ENCODE peak calls at places on chromosomes 12 and 14, in nine cellular contexts. C is stimulated activated CD4-positive, alpha-beta T cell treated with anti-CD3 and anti-CD28 coated beads, TNF-alpha, amount 100 ng/mL, for 1 hour; N is astrocyte; J is fibroblast of the conjunctiva; P is NCI-H1105; W is T-helper 1 cell; F is gastrocnemius medialis; X is neuronal stem cell; H is cerebellar nuclear complex. Q is an unnamed sample.

GRCh38 chr14:71686677-71687076 is 245.6 kb upstream of the RGS6 start:
- DNase-seq in C (no peak), N (peak; percentile 86), J (no peak), P (no peak), W (no peak), F (no peak), X (no peak), H (no peak), Q (no peak)

GRCh38 chr12:31859232-31859977 is 99.8 kb upstream of the RESF1 start:
- DNase-seq in C (no peak), N (no peak), J (no peak), P (no peak), W (no peak), F (no peak), X (no peak), H (no peak), Q (no peak)

GRCh38 chr14:32986791-32987545 is 48.3 kb downstream of the NPAS3 start:
- DNase-seq in C (no peak), N (peak; percentile 89), J (peak; percentile 5), P (no peak), W (no peak), F (no peak), X (peak; percentile 52), H (no peak), Q (no peak)

GRCh38 chr12:131388164-131388795 is 322.6 kb upstream of the SFSWAP start:
- DNase-seq in C (no peak), N (no peak), J (no peak), P (peak; percentile 56), W (no peak), F (no peak), X (no peak), H (no peak), Q (no peak)

GRCh38 chr12:122306407-122306806 is 40.1 kb upstream of the VPS33A start:
- DNase-seq in C (no peak), N (no peak), J (no peak), P (no peak), W (no peak), F (no peak), X (no peak), H (no peak), Q (no peak)

GRCh38 chr12:95213928-95214327 is 3.3 kb downstream of the FGD6 start:
- DNase-seq in C (no peak), N (no peak), J (no peak), P (no peak), W (no peak), F (no peak), X (no peak), H (no peak), Q (no peak)

GRCh38 chr14:101962503-101962874 is 1.9 kb upstream of the DYNC1H1 start:
- DNase-seq in C (no peak), N (peak; percentile 78), J (peak; percentile 81), P (peak; percentile 66), W (no peak), F (peak; percentile 58), X (no peak), H (no peak), Q (peak; percentile 72)

GRCh38 chr12:61291647-61292046 is 968.6 kb upstream of the USP15 start:
- DNase-seq in C (no peak), N (no peak), J (no peak), P (no peak), W (no peak), F (no peak), X (no peak), H (no peak), Q (no peak)

GRCh38 chr14:73153272-73153671 is 17.0 kb downstream of the PSEN1 start:
- DNase-seq in C (no peak), N (peak; percentile 82), J (no peak), P (no peak), W (no peak), F (no peak), X (no peak), H (no peak), Q (no peak)

GRCh38 chr14:60722163-60722835 is 1.9 kb downstream of the SIX4 start:
- DNase-seq in C (peak; percentile 17), N (peak; percentile 68), J (no peak), P (peak; percentile 71), W (no peak), F (peak; percentile 34), X (peak; percentile 72), H (no peak), Q (peak; percentile 6)

GRCh38 chr12:5888816-5889315 is 56.2 kb downstream of the ANO2 start:
- DNase-seq in C (no peak), N (no peak), J (no peak), P (no peak), W (no peak), F (no peak), X (no peak), H (no peak), Q (no peak)